ENCODE peak calls at places on chromosomes 4 and X, in nine cellular contexts. H is prostate gland; V is activated effector memory CD4-positive, alpha-beta T cell treated with anti-CD3 and anti-CD28 coated beads, Interleukin-2, amount 50 U/mL, for 16 hours; D is stromal cell of bone marrow; I is Peyer's patch; F is HT1080; N is HS-5; A is posterior cingulate gyrus; J is activated CD4-positive, alpha-beta T cell treated with anti-CD3 and anti-CD28 coated beads, Interleukin-2, amount 10 ng/mL, durations not matched to agents 7 days and 5 days. S is an unnamed sample.

GRCh38 chrX:103883533-103883932 is 51.5 kb upstream of the RAB9B start:
- DNase-seq in H (no peak), V (no peak), D (no peak), I (no peak), F (no peak), N (no peak), A (no peak), J (no peak), S (no peak)

GRCh38 chr4:90002406-90003040 is 107.9 kb downstream of the MMRN1 start:
- DNase-seq in H (no peak), V (no peak), D (no peak), I (no peak), F (no peak), N (no peak), A (no peak), J (no peak), S (no peak)

GRCh38 chr4:7189475-7190277 is 2.7 kb upstream of the SORCS2 start:
- DNase-seq in H (no peak), V (peak), D (no peak), I (peak), F (no peak), N (no peak), A (peak), J (no peak), S (peak)

GRCh38 chr4:33104190-33104773 is 2384.1 kb downstream of the PCDH7 start:
- DNase-seq in H (no peak), V (no peak), D (no peak), I (no peak), F (no peak), N (no peak), A (no peak), J (no peak), S (no peak)

GRCh38 chrX:151402719-151403390 is 5.8 kb downstream of the VMA21 start:
- DNase-seq in H (peak), V (no peak), D (no peak), I (no peak), F (no peak), N (no peak), A (peak), J (no peak), S (no peak)

GRCh38 chr4:40333921-40334352 is 1.2 kb upstream of the CHRNA9 start:
- DNase-seq in H (no peak), V (no peak), D (peak), I (no peak), F (peak), N (peak), A (no peak), J (no peak), S (peak)

GRCh38 chr4:169791527-169792156 is 33.9 kb upstream of the HPF1 start:
- DNase-seq in H (peak), V (peak), D (peak), I (no peak), F (peak), N (peak), A (peak), J (peak), S (peak)

GRCh38 chr4:99134586-99134985 is 9.5 kb downstream of the ADH4 start:
- DNase-seq in H (no peak), V (no peak), D (no peak), I (no peak), F (no peak), N (no peak), A (no peak), J (no peak), S (no peak)

GRCh38 chr4:149897784-149898183 is 82.1 kb upstream of the IQCM start:
- DNase-seq in H (no peak), V (no peak), D (no peak), I (no peak), F (peak), N (no peak), A (no peak), J (no peak), S (no peak)

GRCh38 chr4:89319756-89320155 is 12.2 kb upstream of the GPRIN3 start:
- DNase-seq in H (no peak), V (no peak), D (no peak), I (no peak), F (peak), N (no peak), A (no peak), J (no peak), S (no peak)

GRCh38 chr4:142530724-142531123 is 315.4 kb downstream of the INPP4B start:
- DNase-seq in H (no peak), V (no peak), D (no peak), I (no peak), F (no peak), N (no peak), A (no peak), J (no peak), S (no peak)

GRCh38 chrX:138886769-138887168 is 175.3 kb upstream of the FGF13 start:
- DNase-seq in H (peak), V (no peak), D (no peak), I (no peak), F (peak), N (no peak), A (no peak), J (no peak), S (no peak)

GRCh38 chr4:10983885-10984284 is 299.3 kb upstream of the CLNK start:
- DNase-seq in H (no peak), V (no peak), D (no peak), I (no peak), F (no peak), N (no peak), A (no peak), J (no peak), S (no peak)

GRCh38 chrX:53031380-53031779 is 17.2 kb upstream of the GPR173 start:
- DNase-seq in H (no peak), V (no peak), D (no peak), I (no peak), F (no peak), N (no peak), A (no peak), J (no peak), S (no peak)

GRCh38 chr4:102163404-102164140 is 181.7 kb downstream of the SLC39A8 start:
- DNase-seq in H (no peak), V (no peak), D (no peak), I (no peak), F (no peak), N (no peak), A (no peak), J (no peak), S (no peak)

GRCh38 chrX:154046262-154046771 is 26.6 kb upstream of the IRAK1 start:
- DNase-seq in H (peak), V (no peak), D (peak), I (no peak), F (no peak), N (no peak), A (peak), J (no peak), S (no peak)

GRCh38 chr4:85925071-85925470 is 434.8 kb downstream of the MAPK10 start:
- DNase-seq in H (no peak), V (no peak), D (no peak), I (no peak), F (no peak), N (no peak), A (no peak), J (no peak), S (no peak)

GRCh38 chr4:52244773-52245360 is 193.8 kb downstream of the SPATA18 start:
- DNase-seq in H (no peak), V (no peak), D (no peak), I (no peak), F (no peak), N (no peak), A (no peak), J (no peak), S (no peak)

GRCh38 chr4:168569909-168570276 is 73.0 kb downstream of the PALLD start:
- DNase-seq in H (peak), V (no peak), D (no peak), I (no peak), F (no peak), N (no peak), A (no peak), J (no peak), S (no peak)

GRCh38 chr4:2792711-2793577 is at the start of gene SH3BP2:
- DNase-seq in H (no peak), V (peak), D (peak), I (peak), F (no peak), N (peak), A (peak), J (peak), S (no peak)

GRCh38 chr4:2630556-2631273 is 94.3 kb downstream of the FAM193A start:
- DNase-seq in H (no peak), V (peak), D (no peak), I (peak), F (no peak), N (no peak), A (peak), J (no peak), S (no peak)

GRCh38 chr4:15577508-15577907 is 77.6 kb downstream of the FBXL5 start:
- DNase-seq in H (no peak), V (no peak), D (peak), I (no peak), F (no peak), N (no peak), A (no peak), J (no peak), S (no peak)

GRCh38 chr4:143291334-143291733 is 45.3 kb upstream of the GAB1 start:
- DNase-seq in H (no peak), V (no peak), D (no peak), I (no peak), F (no peak), N (no peak), A (no peak), J (no peak), S (no peak)